ENCODE peak calls at places on chromosomes 16 and 17, in four cellular contexts. C is GM23338, Q is stomach, V is endothelial cell of umbilical vein. U is an unnamed sample.
A peak's percentile ranks its signal among the peaks of the same experiment; 100 is the strongest.

GRCh38 chr16:2799852-2800226 is 1.6 kb downstream of the PRSS41 start:
- DNase-seq in C (no peak), Q (peak; percentile 67), V (no peak), U (peak; percentile 11)

GRCh38 chr17:49922095-49922494 is 46.9 kb upstream of the DLX4 start:
- DNase-seq in Q (no peak), C (no peak), V (no peak), U (no peak)

GRCh38 chr17:50689251-50689650 is 18.5 kb downstream of the ANKRD40 start:
- DNase-seq in C (no peak), Q (no peak), V (no peak), U (no peak)

GRCh38 chr16:55489119-55489955 is 10.3 kb downstream of the MMP2 start:
- DNase-seq in C (no peak), Q (no peak), V (no peak), U (no peak)

GRCh38 chr16:5461141-5461540 is 363.5 kb upstream of the EEF2KMT start:
- DNase-seq in C (no peak), Q (no peak), V (no peak), U (no peak)

GRCh38 chr17:45371414-45372324 is 54.8 kb upstream of the MAP3K14 start:
- DNase-seq in Q (peak; percentile 84), C (peak; percentile 95), V (peak; percentile 93), U (peak; percentile 82)

GRCh38 chr17:78940708-78941107 is 15.5 kb upstream of the TIMP2 start:
- DNase-seq in C (peak; percentile 81), Q (no peak), V (no peak), U (no peak)

GRCh38 chr16:73878616-73879015 is 418.0 kb upstream of the PSMD7 start:
- DNase-seq in Q (no peak), V (peak; percentile 65), C (peak; percentile 66), U (no peak)

GRCh38 chr17:56979091-56979480 is 1.2 kb downstream of the SCPEP1 start:
- DNase-seq in Q (no peak), C (peak; percentile 46), V (no peak), U (no peak)

GRCh38 chr17:50608700-50609375 is 25.8 kb upstream of the ABCC3 start:
- DNase-seq in V (no peak), C (peak; percentile 35), Q (no peak), U (no peak)

GRCh38 chr17:45976755-45977505 is 22.1 kb upstream of the STH start:
- DNase-seq in V (no peak), C (no peak), Q (no peak), U (peak; percentile 52)

GRCh38 chr16:25010542-25010941 is 4.6 kb downstream of the ARHGAP17 start:
- DNase-seq in Q (no peak), C (no peak), V (no peak), U (no peak)

DNA sequence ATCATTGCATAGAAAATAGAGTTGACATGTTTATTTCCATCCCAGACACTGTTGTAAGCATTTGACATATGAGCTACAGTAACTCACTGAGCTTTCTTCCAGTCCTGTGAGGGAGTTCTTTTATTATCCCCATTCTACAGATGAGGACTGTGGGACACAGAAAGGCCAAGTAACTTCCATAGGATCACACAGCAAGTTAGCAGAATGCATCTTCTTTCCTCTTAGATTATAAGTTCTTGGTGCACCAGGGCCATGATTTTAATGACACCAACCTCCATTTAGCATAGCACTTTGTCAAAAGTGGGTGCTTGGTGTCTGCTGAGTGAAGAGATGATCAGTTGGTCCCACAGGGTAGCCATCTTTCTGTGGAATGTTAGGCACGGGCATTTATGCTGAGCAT is 12.7 kb downstream of the JPT2 start:
- DNase-seq in Q (no peak), V (no peak), C (no peak), U (no peak)
- H3K27ac ChIP-seq in Q (no peak overlapping the region), V (no peak overlapping the region), C (no peak overlapping the region), U (no peak overlapping the region)

DNA sequence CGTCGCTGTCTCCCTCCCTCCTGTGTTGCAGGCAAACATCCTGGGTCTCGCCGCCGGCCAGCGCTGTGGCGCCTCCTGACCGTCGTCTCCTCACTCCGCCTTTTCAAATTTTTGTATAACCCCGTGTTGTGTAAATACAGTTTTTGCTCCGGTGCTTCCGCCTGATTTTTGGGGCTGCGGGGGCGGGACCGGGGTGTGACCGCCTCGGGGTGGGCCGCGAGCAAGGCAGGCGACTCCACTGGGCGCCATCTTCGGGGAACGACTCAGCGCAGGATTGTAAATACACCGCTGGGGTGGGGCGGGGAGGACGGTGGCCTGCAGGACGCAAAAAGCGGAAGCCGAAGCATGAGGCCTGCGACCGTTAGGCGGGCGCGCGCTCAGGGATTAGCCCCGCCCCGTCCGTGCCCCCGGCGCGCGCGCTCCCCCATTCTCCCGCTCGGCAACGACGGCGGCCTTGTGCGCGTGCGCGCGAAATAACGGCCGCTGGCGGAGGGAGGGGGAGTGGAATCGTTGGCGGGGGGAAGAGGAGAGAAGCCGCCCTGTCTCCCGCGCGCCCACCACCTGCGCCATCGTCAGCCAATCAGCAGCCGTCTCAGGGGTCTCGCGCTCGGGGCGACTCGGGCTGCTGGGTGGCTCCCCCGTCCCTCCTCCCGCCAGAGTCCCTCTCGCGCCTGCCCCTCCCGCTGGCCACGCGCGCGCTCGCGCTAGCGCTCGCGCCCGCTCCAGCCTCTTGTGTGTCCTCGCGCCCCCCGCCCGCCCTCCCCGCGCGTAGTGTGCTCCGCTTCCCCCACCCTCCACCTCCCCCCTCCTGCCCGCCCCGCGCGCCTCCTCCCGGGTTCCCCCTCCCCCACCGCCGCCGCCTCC is 865 bp upstream of the MAZ start:
- DNase-seq in C (peak; percentile 97), Q (peak; percentile 98), V (peak; percentile 97), U (peak; percentile 100)
- TF ChIP-seq POLR2AphosphoS5 in C (peak; percentile 95), Q (peak; percentile 97), V (peak; percentile 97), U (peak; percentile 99)

DNA sequence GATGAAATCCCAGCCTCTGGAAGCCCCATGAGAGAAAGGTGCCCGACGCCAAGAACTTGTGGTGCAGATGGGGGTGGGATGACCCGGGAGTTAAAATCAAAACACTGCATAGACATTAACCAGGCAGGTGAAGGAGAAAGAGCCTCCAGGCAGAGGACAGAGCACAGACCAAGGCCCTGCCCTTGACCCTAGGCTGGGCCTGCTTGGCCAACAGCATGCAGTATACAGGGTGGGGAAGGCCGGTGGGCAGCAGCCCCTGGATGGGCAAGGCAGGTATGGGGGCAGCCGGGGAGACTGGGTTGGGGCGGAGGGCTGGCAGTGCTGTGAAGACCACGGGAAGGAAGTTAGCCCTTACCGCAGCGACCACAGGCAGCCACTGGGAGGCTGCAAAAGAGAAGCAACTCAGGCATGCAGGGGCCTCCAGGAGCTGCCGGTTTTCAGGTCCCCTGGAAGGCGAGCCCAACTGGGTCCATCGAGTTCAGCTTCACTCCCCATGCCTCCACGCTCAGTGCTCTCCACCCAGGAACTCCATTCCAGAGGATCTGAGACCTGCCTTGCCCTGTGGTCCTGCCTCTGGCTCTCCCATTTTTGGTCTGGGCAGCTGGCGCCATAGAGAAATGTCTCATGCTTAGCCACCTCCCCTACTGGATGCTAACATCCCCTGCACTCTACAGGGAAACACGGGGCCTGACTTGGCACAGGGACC is 81.2 kb downstream of the C16orf95 start:
- DNase-seq in C (peak; percentile 45), Q (no peak), V (no peak), U (no peak)
- TF ChIP-seq CTCF in C (peak; percentile 31), Q (no peak), V (no peak), U (no peak)

GRCh38 chr17:21250719-21251305 is 2.4 kb downstream of the NATD1 start:
- DNase-seq in C (no peak), V (no peak), Q (no peak), U (peak; percentile 73)

GRCh38 chr17:21253646-21254441 is 634 bp upstream of the NATD1 start:
- DNase-seq in V (no peak), Q (no peak), C (no peak), U (peak; percentile 79)

GRCh38 chr17:21251611-21252010 is 1.6 kb downstream of the NATD1 start:
- DNase-seq in Q (no peak), V (no peak), C (no peak), U (peak; percentile 77)

GRCh38 chr17:21252875-21253645 is at the start of gene NATD1:
- DNase-seq in C (peak; percentile 97), V (peak; percentile 80), Q (peak; percentile 91), U (peak; percentile 96)

DNA sequence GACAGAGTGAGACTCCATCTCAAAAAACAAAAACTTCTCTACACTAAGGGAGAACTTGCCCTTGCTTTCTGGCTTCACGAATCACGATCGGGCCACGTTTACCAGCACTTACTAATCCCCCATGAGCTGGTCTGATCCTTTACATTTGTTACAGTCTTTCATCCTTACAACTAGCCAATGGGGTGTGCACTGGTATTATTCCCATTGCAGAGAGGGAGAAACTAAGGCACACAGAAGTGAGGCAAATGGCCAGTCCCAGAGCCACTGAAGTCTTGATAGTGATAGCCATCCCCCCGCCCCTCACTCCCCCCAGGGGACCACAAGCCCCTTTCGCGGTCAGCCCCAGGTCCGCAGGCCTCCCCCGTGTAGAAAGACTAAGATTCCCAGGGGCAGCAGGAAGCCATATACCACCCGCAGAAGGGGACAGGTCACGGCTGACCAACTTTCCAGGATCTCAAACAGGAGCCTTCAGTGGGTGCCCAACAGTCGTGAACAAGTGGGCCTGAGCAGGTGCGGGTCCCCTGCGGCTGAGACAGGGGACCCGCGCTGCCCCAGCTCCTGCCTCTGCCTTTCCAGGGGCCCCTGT is 828 bp downstream of the NATD1 start:
- DNase-seq in C (no peak), V (no peak), Q (no peak), U (peak; percentile 81)
- H3K27ac ChIP-seq in C (no peak overlapping the region), V (no peak overlapping the region), Q (peak overlapping the region; percentile 64), U (peak overlapping the region; percentile 84)

GRCh38 chr17:30104575-30105339 is 11.9 kb upstream of the NSRP1 start:
- DNase-seq in V (peak; percentile 85), Q (peak; percentile 82), C (peak; percentile 95), U (peak; percentile 88)
- TF ChIP-seq POLR2AphosphoS5 in V (no peak), Q (no peak), C (peak; percentile 16), U (peak; percentile 8)

DNA sequence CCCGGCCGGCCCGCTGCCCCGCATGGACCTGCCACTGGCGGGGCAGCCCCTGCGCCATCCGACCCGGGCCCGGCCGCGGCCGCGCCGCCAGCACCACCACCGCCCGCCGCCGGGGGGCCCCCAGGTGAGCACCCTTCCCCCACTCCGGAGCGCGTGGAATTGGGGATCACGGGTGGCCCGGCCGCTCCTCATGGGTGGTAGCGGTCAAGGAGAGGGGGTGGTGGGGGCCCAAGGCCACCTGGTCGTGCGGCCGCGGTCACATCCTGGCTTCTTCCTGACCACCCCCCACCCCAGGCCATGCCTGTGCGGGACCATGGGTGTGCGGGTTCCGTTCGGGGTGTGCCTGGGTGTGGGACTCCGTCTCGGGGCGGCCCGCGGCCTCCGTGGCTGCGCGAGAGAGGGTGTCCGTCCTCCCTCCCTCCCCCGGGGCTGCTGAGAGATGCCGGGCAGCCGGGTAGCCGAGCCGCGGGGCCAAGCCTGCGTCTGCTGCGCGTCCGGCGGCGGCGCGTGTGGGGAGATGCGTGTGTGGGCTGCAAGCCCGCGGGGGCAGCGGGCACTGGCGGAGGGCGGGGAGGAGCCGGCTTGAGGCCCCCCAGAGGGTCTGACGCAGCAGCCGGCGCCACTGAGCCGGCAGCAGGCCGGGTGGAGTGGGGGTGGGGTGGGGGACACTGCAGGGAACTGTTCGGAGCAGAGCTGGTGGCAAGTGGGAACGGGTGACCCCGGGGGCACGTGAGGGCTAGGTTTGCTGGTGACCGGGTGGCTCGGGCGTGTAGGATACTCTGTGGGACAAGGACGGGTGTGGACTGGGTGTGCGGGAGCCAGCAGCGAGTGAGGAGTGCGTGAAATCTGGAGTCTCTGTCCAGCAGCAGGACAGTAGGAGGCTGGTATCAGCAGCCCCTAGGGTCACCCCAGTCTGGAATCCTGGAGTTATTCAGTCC is 6.7 kb downstream of the ACD start:
- DNase-seq in Q (no peak), V (no peak), C (no peak), U (no peak)
- TF ChIP-seq CTCF in Q (peak; percentile 32), V (peak; percentile 14), C (peak; percentile 37), U (no peak)